ENCODE peak calls at places on chromosomes 13 and 19, in eight cellular contexts. One of them, this sample, is unnamed.

GRCh38 chr19:24073807-24074206 is 13.2 kb upstream of the ZNF254 start:
- DNase-seq in GM12878: no peak
- DNase-seq in HepG2: no peak
- DNase-seq in SK-N-SH: no peak
- DNase-seq in GM23338: no peak
- DNase-seq in Panc1: no peak
- DNase-seq in HCT116: no peak
- DNase-seq in K562: no peak
- DNase-seq in this sample: no peak

GRCh38 chr19:4061683-4062575 is 4.8 kb downstream of the ZBTB7A start:
- DNase-seq in Panc1: no peak
- DNase-seq in SK-N-SH: no peak
- DNase-seq in GM12878: no peak
- DNase-seq in K562: no peak
- DNase-seq in HepG2: no peak
- DNase-seq in HCT116: no peak
- DNase-seq in GM23338: peak
- DNase-seq in this sample: no peak

GRCh38 chr19:1787116-1787515 is 25.0 kb downstream of the ATP8B3 start:
- DNase-seq in K562: no peak
- DNase-seq in HCT116: no peak
- DNase-seq in HepG2: no peak
- DNase-seq in Panc1: no peak
- DNase-seq in SK-N-SH: no peak
- DNase-seq in GM12878: no peak
- DNase-seq in GM23338: no peak
- DNase-seq in this sample: no peak

GRCh38 chr19:56295531-56296455 is 18.8 kb downstream of the ZSCAN5A start:
- DNase-seq in SK-N-SH: no peak
- DNase-seq in K562: no peak
- DNase-seq in HCT116: no peak
- DNase-seq in HepG2: no peak
- DNase-seq in GM12878: no peak
- DNase-seq in Panc1: no peak
- DNase-seq in GM23338: peak
- DNase-seq in this sample: no peak

GRCh38 chr13:59345316-59345715 is 818.4 kb downstream of the DIAPH3 start:
- DNase-seq in SK-N-SH: no peak
- DNase-seq in K562: no peak
- DNase-seq in HepG2: no peak
- DNase-seq in HCT116: no peak
- DNase-seq in Panc1: no peak
- DNase-seq in GM23338: no peak
- DNase-seq in GM12878: no peak
- DNase-seq in this sample: no peak

GRCh38 chr13:30766957-30767603 is 31.7 kb downstream of the ALOX5AP start:
- DNase-seq in HepG2: no peak
- DNase-seq in K562: no peak
- DNase-seq in GM23338: no peak
- DNase-seq in HCT116: no peak
- DNase-seq in GM12878: peak
- DNase-seq in Panc1: no peak
- DNase-seq in SK-N-SH: no peak
- DNase-seq in this sample: no peak

GRCh38 chr13:110272651-110273050 is 34.3 kb downstream of the COL4A1 start:
- DNase-seq in GM23338: no peak
- DNase-seq in Panc1: no peak
- DNase-seq in K562: no peak
- DNase-seq in GM12878: no peak
- DNase-seq in HepG2: no peak
- DNase-seq in HCT116: no peak
- DNase-seq in SK-N-SH: no peak
- DNase-seq in this sample: no peak

GRCh38 chr19:57302020-57302465 is 18.2 kb upstream of the ZNF543 start:
- DNase-seq in K562: no peak
- DNase-seq in GM12878: no peak
- DNase-seq in HCT116: no peak
- DNase-seq in SK-N-SH: no peak
- DNase-seq in GM23338: no peak
- DNase-seq in HepG2: no peak
- DNase-seq in Panc1: no peak
- DNase-seq in this sample: peak

GRCh38 chr19:1752009-1752756 is 1.1 kb upstream of the ONECUT3 start:
- DNase-seq in HepG2: no peak
- DNase-seq in K562: no peak
- DNase-seq in GM23338: peak
- DNase-seq in SK-N-SH: no peak
- DNase-seq in HCT116: no peak
- DNase-seq in Panc1: no peak
- DNase-seq in GM12878: no peak
- DNase-seq in this sample: peak

GRCh38 chr13:34044041-34044440 is 226.1 kb downstream of the RFC3 start:
- DNase-seq in Panc1: no peak
- DNase-seq in K562: no peak
- DNase-seq in HepG2: no peak
- DNase-seq in GM23338: no peak
- DNase-seq in GM12878: no peak
- DNase-seq in SK-N-SH: no peak
- DNase-seq in HCT116: no peak
- DNase-seq in this sample: no peak

GRCh38 chr19:36058481-36059179 is 3.9 kb downstream of the WDR62 start:
- DNase-seq in SK-N-SH: no peak
- DNase-seq in GM12878: no peak
- DNase-seq in HepG2: peak
- DNase-seq in HCT116: no peak
- DNase-seq in Panc1: no peak
- DNase-seq in K562: no peak
- DNase-seq in GM23338: no peak
- DNase-seq in this sample: no peak

GRCh38 chr13:77800219-77800618 is 102.7 kb downstream of the SLAIN1 start:
- DNase-seq in GM12878: no peak
- DNase-seq in K562: no peak
- DNase-seq in HCT116: no peak
- DNase-seq in Panc1: no peak
- DNase-seq in GM23338: no peak
- DNase-seq in SK-N-SH: no peak
- DNase-seq in HepG2: no peak
- DNase-seq in this sample: no peak

GRCh38 chr13:55963934-55964333 is 1176.8 kb upstream of the PRR20A start:
- DNase-seq in SK-N-SH: no peak
- DNase-seq in Panc1: no peak
- DNase-seq in GM12878: no peak
- DNase-seq in K562: no peak
- DNase-seq in HCT116: no peak
- DNase-seq in HepG2: no peak
- DNase-seq in GM23338: no peak
- DNase-seq in this sample: no peak

GRCh38 chr13:48942131-48942530 is 33.6 kb upstream of the FNDC3A start:
- DNase-seq in HCT116: no peak
- DNase-seq in GM12878: no peak
- DNase-seq in SK-N-SH: no peak
- DNase-seq in K562: no peak
- DNase-seq in Panc1: no peak
- DNase-seq in GM23338: no peak
- DNase-seq in HepG2: no peak
- DNase-seq in this sample: no peak

GRCh38 chr13:48178126-48178525 is 54.9 kb upstream of the ITM2B start:
- DNase-seq in K562: no peak
- DNase-seq in HepG2: no peak
- DNase-seq in HCT116: no peak
- DNase-seq in GM12878: no peak
- DNase-seq in Panc1: no peak
- DNase-seq in SK-N-SH: no peak
- DNase-seq in GM23338: no peak
- DNase-seq in this sample: no peak

GRCh38 chr13:88223958-88224357 is 552.8 kb downstream of the SLITRK5 start:
- DNase-seq in HepG2: no peak
- DNase-seq in HCT116: no peak
- DNase-seq in GM12878: no peak
- DNase-seq in GM23338: no peak
- DNase-seq in SK-N-SH: no peak
- DNase-seq in K562: no peak
- DNase-seq in Panc1: no peak
- DNase-seq in this sample: no peak

GRCh38 chr19:29001006-29001921 is 211.7 kb downstream of the UQCRFS1 start:
- DNase-seq in GM12878: no peak
- DNase-seq in HepG2: no peak
- DNase-seq in GM23338: no peak
- DNase-seq in Panc1: no peak
- DNase-seq in HCT116: no peak
- DNase-seq in K562: no peak
- DNase-seq in SK-N-SH: no peak
- DNase-seq in this sample: no peak

GRCh38 chr13:97388385-97388784 is 45.6 kb upstream of the RAP2A start:
- DNase-seq in Panc1: no peak
- DNase-seq in HCT116: no peak
- DNase-seq in GM12878: no peak
- DNase-seq in K562: no peak
- DNase-seq in SK-N-SH: peak
- DNase-seq in GM23338: no peak
- DNase-seq in HepG2: no peak
- DNase-seq in this sample: peak

GRCh38 chr13:76500894-76501293 is 385.3 kb downstream of the KCTD12 start:
- DNase-seq in K562: no peak
- DNase-seq in GM12878: no peak
- DNase-seq in HepG2: no peak
- DNase-seq in GM23338: no peak
- DNase-seq in SK-N-SH: no peak
- DNase-seq in Panc1: no peak
- DNase-seq in HCT116: no peak
- DNase-seq in this sample: no peak

GRCh38 chr19:31406106-31406505 is 56.9 kb upstream of the TSHZ3 start:
- DNase-seq in HCT116: no peak
- DNase-seq in Panc1: no peak
- DNase-seq in GM12878: no peak
- DNase-seq in K562: no peak
- DNase-seq in SK-N-SH: no peak
- DNase-seq in HepG2: no peak
- DNase-seq in GM23338: no peak
- DNase-seq in this sample: no peak

GRCh38 chr13:22102237-22102636 is 431.4 kb downstream of the FGF9 start:
- DNase-seq in SK-N-SH: no peak
- DNase-seq in Panc1: no peak
- DNase-seq in GM12878: no peak
- DNase-seq in GM23338: no peak
- DNase-seq in HCT116: no peak
- DNase-seq in K562: no peak
- DNase-seq in HepG2: no peak
- DNase-seq in this sample: no peak

GRCh38 chr19:2974342-2974932 is 2.9 kb upstream of the TLE6 start:
- DNase-seq in GM23338: no peak
- DNase-seq in Panc1: no peak
- DNase-seq in GM12878: no peak
- DNase-seq in K562: peak
- DNase-seq in SK-N-SH: no peak
- DNase-seq in HepG2: no peak
- DNase-seq in HCT116: no peak
- DNase-seq in this sample: no peak
- TF ChIP-seq POLR2AphosphoS5 in GM23338: no peak
- TF ChIP-seq POLR2AphosphoS5 in Panc1: no peak
- TF ChIP-seq POLR2AphosphoS5 in GM12878: no peak
- TF ChIP-seq POLR2AphosphoS5 in K562: no peak
- TF ChIP-seq POLR2AphosphoS5 in SK-N-SH: no peak
- TF ChIP-seq POLR2AphosphoS5 in HepG2: no peak
- TF ChIP-seq POLR2AphosphoS5 in HCT116: no peak
- TF ChIP-seq POLR2AphosphoS5 in this sample: peak

DNA sequence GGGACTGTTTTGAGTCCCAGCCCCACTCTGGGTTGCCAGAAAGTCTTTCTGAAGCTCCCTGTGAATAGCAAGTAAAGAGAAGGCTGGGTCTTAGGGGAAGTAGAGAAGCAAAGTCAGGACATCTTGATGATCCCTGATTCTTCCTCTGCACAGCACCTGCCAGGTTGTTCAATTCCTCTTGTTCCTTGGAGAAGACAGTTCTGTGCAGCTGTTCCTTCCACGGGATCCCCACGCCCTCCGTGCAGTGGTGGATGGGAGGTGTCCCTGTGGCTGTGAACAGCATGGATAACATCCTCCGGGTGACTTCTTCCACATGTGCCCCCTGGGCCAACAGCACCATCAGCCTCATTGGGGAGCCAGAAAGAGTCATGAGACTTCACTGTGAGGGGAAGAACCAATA is 29.1 kb upstream of the IGLON5 start:
- DNase-seq in GM23338: no peak
- DNase-seq in HepG2: no peak
- DNase-seq in SK-N-SH: no peak
- DNase-seq in Panc1: no peak
- DNase-seq in HCT116: no peak
- DNase-seq in GM12878: no peak
- DNase-seq in K562: no peak
- DNase-seq in this sample: no peak
- TF ChIP-seq REST in GM23338: no peak
- TF ChIP-seq REST in HepG2: no peak
- TF ChIP-seq REST in SK-N-SH: no peak
- TF ChIP-seq REST in Panc1: no peak
- TF ChIP-seq REST in HCT116: no peak
- TF ChIP-seq REST in GM12878: no peak
- TF ChIP-seq REST in K562: no peak
- TF ChIP-seq REST in this sample: no peak

GRCh38 chr19:6056801-6057650 is 53.3 kb downstream of the RFX2 start:
- DNase-seq in HepG2: peak
- DNase-seq in GM12878: no peak
- DNase-seq in SK-N-SH: no peak
- DNase-seq in K562: peak
- DNase-seq in HCT116: no peak
- DNase-seq in Panc1: no peak
- DNase-seq in GM23338: peak
- DNase-seq in this sample: peak

GRCh38 chr19:6059396-6059947 is 50.8 kb downstream of the RFX2 start:
- DNase-seq in K562: no peak
- DNase-seq in GM23338: no peak
- DNase-seq in SK-N-SH: no peak
- DNase-seq in GM12878: no peak
- DNase-seq in Panc1: no peak
- DNase-seq in HepG2: no peak
- DNase-seq in HCT116: no peak
- DNase-seq in this sample: no peak

GRCh38 chr19:6058411-6059201 is 51.7 kb downstream of the RFX2 start:
- DNase-seq in HepG2: no peak
- DNase-seq in Panc1: no peak
- DNase-seq in GM23338: no peak
- DNase-seq in GM12878: no peak
- DNase-seq in K562: no peak
- DNase-seq in HCT116: no peak
- DNase-seq in SK-N-SH: no peak
- DNase-seq in this sample: no peak

GRCh38 chr19:6056282-6056741 is 54.0 kb downstream of the RFX2 start:
- DNase-seq in SK-N-SH: no peak
- DNase-seq in Panc1: no peak
- DNase-seq in GM23338: no peak
- DNase-seq in GM12878: no peak
- DNase-seq in K562: no peak
- DNase-seq in HepG2: peak
- DNase-seq in HCT116: no peak
- DNase-seq in this sample: no peak

GRCh38 chr19:6057651-6058365 is 52.5 kb downstream of the RFX2 start:
- DNase-seq in HCT116: no peak
- DNase-seq in Panc1: no peak
- DNase-seq in GM12878: no peak
- DNase-seq in SK-N-SH: no peak
- DNase-seq in K562: no peak
- DNase-seq in HepG2: no peak
- DNase-seq in GM23338: no peak
- DNase-seq in this sample: no peak
- TF ChIP-seq POLR2AphosphoS5 in HCT116: no peak
- TF ChIP-seq POLR2AphosphoS5 in Panc1: no peak
- TF ChIP-seq POLR2AphosphoS5 in GM12878: no peak
- TF ChIP-seq POLR2AphosphoS5 in SK-N-SH: peak
- TF ChIP-seq POLR2AphosphoS5 in K562: no peak
- TF ChIP-seq POLR2AphosphoS5 in HepG2: no peak
- TF ChIP-seq POLR2AphosphoS5 in GM23338: no peak
- TF ChIP-seq POLR2AphosphoS5 in this sample: no peak

GRCh38 chr19:10870501-10870954 is 825 bp upstream of the CARM1 start:
- DNase-seq in HepG2: no peak
- DNase-seq in HCT116: no peak
- DNase-seq in GM23338: peak
- DNase-seq in GM12878: no peak
- DNase-seq in Panc1: no peak
- DNase-seq in SK-N-SH: no peak
- DNase-seq in K562: no peak
- DNase-seq in this sample: no peak
- TF ChIP-seq REST in HepG2: no peak
- TF ChIP-seq REST in HCT116: no peak
- TF ChIP-seq REST in GM23338: no peak
- TF ChIP-seq REST in GM12878: no peak
- TF ChIP-seq REST in Panc1: no peak
- TF ChIP-seq REST in SK-N-SH: no peak
- TF ChIP-seq REST in K562: no peak
- TF ChIP-seq REST in this sample: no peak

This sample was measured in HL-60.